ENCODE peak calls at places on chromosomes 1 and 21, in five cellular contexts. E, J, L, I and F are unnamed samples.
A peak's percentile ranks its signal among the peaks of the same experiment; 100 is the strongest.

GRCh38 chr1:205926213-205926612 is 17.0 kb downstream of the SLC26A9 start:
- DNase-seq in E (no peak), J (no peak), L (no peak), I (no peak), F (peak; percentile 38)

GRCh38 chr1:232561381-232561780 is 68.6 kb downstream of the SIPA1L2 start:
- DNase-seq in E (no peak), J (no peak), L (no peak), I (no peak), F (no peak)

GRCh38 chr1:109263597-109264378 is 14.4 kb downstream of the CELSR2 start:
- DNase-seq in E (peak; percentile 59), J (peak; percentile 79), L (peak; percentile 98), I (peak; percentile 86), F (peak; percentile 95)

GRCh38 chr1:56469640-56470371 is 109.6 kb downstream of the PLPP3 start:
- DNase-seq in E (no peak), J (peak; percentile 57), L (no peak), I (peak; percentile 77), F (peak; percentile 43)

GRCh38 chr1:26848947-26849774 is 13.8 kb upstream of the SFN start:
- DNase-seq in E (no peak), J (peak; percentile 90), L (no peak), I (peak; percentile 98), F (peak; percentile 95)

GRCh38 chr1:226829105-226829504 is 41.3 kb upstream of the PSEN2 start:
- DNase-seq in E (no peak), J (no peak), L (no peak), I (no peak), F (no peak)

GRCh38 chr1:16237343-16237830 is 404 bp upstream of the CPLANE2 start:
- DNase-seq in E (no peak), J (peak; percentile 43), L (no peak), I (peak; percentile 64), F (peak; percentile 34)

GRCh38 chr1:3577711-3578432 is 33.4 kb downstream of the MEGF6 start:
- DNase-seq in E (no peak), J (peak; percentile 18), L (no peak), I (no peak), F (no peak)

GRCh38 chr1:32199717-32200072 is 700 bp upstream of the CCDC28B start:
- DNase-seq in E (no peak), J (peak; percentile 26), L (no peak), I (peak; percentile 57), F (no peak)

GRCh38 chr1:205241366-205242030 is 13.8 kb downstream of the TMCC2 start:
- DNase-seq in E (no peak), J (no peak), L (no peak), I (no peak), F (no peak)

GRCh38 chr1:36988311-36988710 is 46.0 kb downstream of the GRIK3 start:
- DNase-seq in E (no peak), J (no peak), L (no peak), I (peak; percentile 11), F (no peak)

GRCh38 chr1:22930235-22930912 is 42.3 kb downstream of the LACTBL1 start:
- DNase-seq in E (no peak), J (peak; percentile 17), L (peak; percentile 86), I (peak; percentile 65), F (peak; percentile 63)

GRCh38 chr21:45256912-45257672 is 30.6 kb downstream of the POFUT2 start:
- DNase-seq in E (no peak), J (no peak), L (no peak), I (no peak), F (no peak)

GRCh38 chr1:64956241-64956640 is 10.1 kb downstream of the JAK1 start:
- DNase-seq in E (no peak), J (no peak), L (no peak), I (peak; percentile 61), F (peak; percentile 37)

GRCh38 chr21:33419538-33420123 is 16.4 kb downstream of the IFNGR2 start:
- DNase-seq in E (no peak), J (peak; percentile 76), L (no peak), I (peak; percentile 63), F (peak; percentile 65)

GRCh38 chr1:74522143-74522542 is 9.7 kb upstream of the LRRC53 start:
- DNase-seq in E (no peak), J (no peak), L (peak; percentile 41), I (no peak), F (no peak)

GRCh38 chr21:29718081-29718815 is 221.5 kb downstream of the GRIK1 start:
- DNase-seq in E (no peak), J (peak; percentile 34), L (no peak), I (peak; percentile 53), F (peak; percentile 5)

GRCh38 chr21:10430007-10430406 is 91.4 kb upstream of the TPTE start:
- DNase-seq in E (no peak), J (no peak), L (no peak), I (no peak), F (no peak)

GRCh38 chr1:41672173-41672572 is 187.7 kb upstream of the EDN2 start:
- DNase-seq in E (no peak), J (peak; percentile 86), L (no peak), I (peak; percentile 86), F (peak; percentile 98)

GRCh38 chr1:27406354-27406665 is 13.9 kb downstream of the GPR3 start:
- DNase-seq in E (no peak), J (no peak), L (no peak), I (no peak), F (no peak)

GRCh38 chr1:29471487-29472313 is 235.4 kb downstream of the PTPRU start:
- DNase-seq in E (no peak), J (no peak), L (no peak), I (no peak), F (no peak)

GRCh38 chr1:6298940-6299465 is 38.1 kb upstream of the GPR153 start:
- DNase-seq in E (no peak), J (no peak), L (no peak), I (no peak), F (no peak)

GRCh38 chr1:39045231-39045630 is 19.1 kb downstream of the NDUFS5 start:
- DNase-seq in E (no peak), J (no peak), L (no peak), I (no peak), F (no peak)

GRCh38 chr21:39775816-39776215 is 30.8 kb downstream of the IGSF5 start:
- DNase-seq in E (no peak), J (no peak), L (no peak), I (no peak), F (no peak)

GRCh38 chr1:215793210-215793609 is 226.1 kb downstream of the KCTD3 start:
- DNase-seq in E (no peak), J (peak; percentile 94), L (no peak), I (peak; percentile 88), F (peak; percentile 75)

GRCh38 chr1:40036574-40036973 is 4.0 kb upstream of the CAP1 start:
- DNase-seq in E (no peak), J (peak; percentile 87), L (no peak), I (peak; percentile 93), F (peak; percentile 64)

GRCh38 chr1:177340601-177341067 is 169.9 kb downstream of the BRINP2 start:
- DNase-seq in E (no peak), J (no peak), L (no peak), I (peak; percentile 13), F (no peak)

GRCh38 chr21:16667395-16667794 is 845.4 kb upstream of the CXADR start:
- DNase-seq in E (no peak), J (no peak), L (no peak), I (no peak), F (no peak)

GRCh38 chr1:16172964-16173446 is 17.1 kb upstream of the EPHA2 start:
- DNase-seq in E (no peak), J (peak; percentile 45), L (no peak), I (peak; percentile 59), F (peak; percentile 76)

GRCh38 chr1:55443175-55443933 is 228.2 kb upstream of the USP24 start:
- DNase-seq in E (no peak), J (peak; percentile 100), L (no peak), I (peak; percentile 99), F (peak; percentile 99)

GRCh38 chr21:29477941-29478340 is 179.2 kb downstream of the BACH1 start:
- DNase-seq in E (no peak), J (peak; percentile 71), L (no peak), I (peak; percentile 77), F (peak; percentile 59)

GRCh38 chr1:208542309-208542708 is 298.1 kb upstream of the PLXNA2 start:
- DNase-seq in E (no peak), J (no peak), L (no peak), I (no peak), F (peak; percentile 63)

GRCh38 chr1:150065184-150065871 is 2.2 kb upstream of the VPS45 start:
- DNase-seq in E (no peak), J (peak; percentile 70), L (no peak), I (peak; percentile 79), F (peak; percentile 62)

GRCh38 chr1:22297999-22298398 is 153.7 kb upstream of the ZBTB40 start:
- DNase-seq in E (no peak), J (no peak), L (no peak), I (no peak), F (no peak)

GRCh38 chr1:50724626-50725286 is 235.3 kb downstream of the FAF1 start:
- DNase-seq in E (no peak), J (no peak), L (no peak), I (no peak), F (no peak)

GRCh38 chr1:89351622-89352311 is 12.1 kb upstream of the GBP6 start:
- DNase-seq in E (no peak), J (no peak), L (no peak), I (no peak), F (no peak)

GRCh38 chr1:201149400-201149799 is 4.9 kb downstream of the TMEM9 start:
- DNase-seq in E (no peak), J (peak; percentile 44), L (no peak), I (peak; percentile 57), F (peak; percentile 73)

GRCh38 chr1:21861602-21862429 is 49.8 kb downstream of the LDLRAD2 start:
- DNase-seq in E (no peak), J (peak; percentile 78), L (no peak), I (peak; percentile 86), F (peak; percentile 83)

GRCh38 chr1:155226910-155227260 is 18.4 kb downstream of the MTX1 start:
- DNase-seq in E (no peak), J (peak; percentile 38), L (peak; percentile 63), I (peak; percentile 77), F (peak; percentile 66)